ENCODE peak calls at places on chromosomes 1 and 21, in five cellular contexts. Q, D, I, F and J are unnamed samples.

GRCh38 chr21:38095220-38095619 is 161.6 kb upstream of the KCNJ15 start:
- DNase-seq in F (no peak), D (no peak), I (no peak), Q (peak; percentile 38), J (no peak)

GRCh38 chr1:91311672-91312071 is 93.0 kb downstream of the HFM1 start:
- DNase-seq in F (no peak), D (no peak), I (no peak), Q (no peak), J (no peak)

GRCh38 chr1:24724345-24725208 is 20.7 kb upstream of the CLIC4 start:
- DNase-seq in I (peak; percentile 42), Q (peak; percentile 80), F (no peak), D (no peak), J (peak; percentile 40)

GRCh38 chr1:8567146-8567545 is 249.2 kb downstream of the SLC45A1 start:
- DNase-seq in D (no peak), F (no peak), Q (no peak), I (no peak), J (no peak)

GRCh38 chr1:174902531-174903099 is 97.1 kb upstream of the CACYBP start:
- DNase-seq in D (no peak), Q (no peak), F (no peak), I (peak; percentile 21), J (no peak)

GRCh38 chr1:181090653-181091126 is 2.2 kb downstream of the IER5 start:
- DNase-seq in Q (peak; percentile 59), D (peak; percentile 43), I (no peak), F (peak; percentile 18), J (no peak)

GRCh38 chr1:63329621-63330330 is 7.4 kb downstream of the FOXD3 start:
- DNase-seq in F (no peak), I (no peak), D (no peak), Q (no peak), J (no peak)

GRCh38 chr1:240611619-240612490 is at the start of gene GREM2:
- DNase-seq in Q (no peak), I (peak; percentile 74), D (peak; percentile 51), F (no peak), J (peak; percentile 85)

GRCh38 chr1:185853739-185854138 is 119.5 kb downstream of the HMCN1 start:
- DNase-seq in I (no peak), D (no peak), F (no peak), Q (no peak), J (no peak)

GRCh38 chr1:223717695-223718363 is 5.5 kb downstream of the CAPN2 start:
- DNase-seq in I (peak; percentile 4), F (no peak), Q (no peak), D (no peak), J (no peak)

GRCh38 chr1:41366428-41367101 is 5.3 kb downstream of the FOXO6 start:
- DNase-seq in F (no peak), Q (no peak), I (peak; percentile 69), D (peak; percentile 58), J (peak; percentile 48)

GRCh38 chr1:209926045-209926444 is 12.0 kb upstream of the SYT14 start:
- DNase-seq in I (no peak), D (no peak), Q (no peak), F (no peak), J (no peak)

GRCh38 chr21:42566524-42567180 is 53.0 kb downstream of the SLC37A1 start:
- DNase-seq in D (no peak), F (no peak), I (no peak), Q (no peak), J (no peak)

GRCh38 chr1:207888647-207889046 is 22.3 kb downstream of the CD34 start:
- DNase-seq in D (no peak), F (no peak), I (no peak), Q (no peak), J (no peak)

GRCh38 chr1:78275456-78275855 is 215.3 kb upstream of the PTGFR start:
- DNase-seq in F (no peak), Q (no peak), D (no peak), I (no peak), J (no peak)

GRCh38 chr1:228723921-228724320 is 11.4 kb upstream of the RHOU start:
- DNase-seq in I (no peak), F (no peak), D (no peak), Q (no peak), J (no peak)

GRCh38 chr1:44919387-44919786 is 67.0 kb downstream of the EIF2B3 start:
- DNase-seq in F (no peak), I (no peak), D (no peak), Q (no peak), J (no peak)

GRCh38 chr1:39431927-39432326 is 59.5 kb upstream of the BMP8A start:
- DNase-seq in D (no peak), F (no peak), Q (no peak), I (no peak), J (no peak)

GRCh38 chr1:36576118-36576517 is 93.4 kb upstream of the CSF3R start:
- DNase-seq in F (peak; percentile 64), Q (peak; percentile 88), D (peak; percentile 86), I (peak; percentile 79), J (peak; percentile 88)

GRCh38 chr1:37137018-37137417 is 102.7 kb upstream of the GRIK3 start:
- DNase-seq in I (no peak), D (no peak), Q (no peak), F (no peak), J (no peak)

GRCh38 chr1:208100906-208101305 is 143.3 kb downstream of the PLXNA2 start:
- DNase-seq in Q (no peak), I (no peak), D (no peak), F (no peak), J (no peak)

GRCh38 chr1:2393471-2393877 is 1.8 kb downstream of the RER1 start:
- DNase-seq in D (no peak), F (no peak), I (peak; percentile 44), Q (no peak), J (no peak)

GRCh38 chr1:222582099-222582774 is 7.5 kb downstream of the TAF1A start:
- DNase-seq in I (no peak), Q (no peak), D (no peak), F (no peak), J (no peak)

GRCh38 chr1:174818951-174819350 is 180.8 kb upstream of the CACYBP start:
- DNase-seq in D (no peak), F (no peak), I (no peak), Q (no peak), J (no peak)

GRCh38 chr1:203717120-203717519 is 47.9 kb upstream of the LAX1 start:
- DNase-seq in D (no peak), Q (no peak), F (no peak), I (no peak), J (no peak)

DNA sequence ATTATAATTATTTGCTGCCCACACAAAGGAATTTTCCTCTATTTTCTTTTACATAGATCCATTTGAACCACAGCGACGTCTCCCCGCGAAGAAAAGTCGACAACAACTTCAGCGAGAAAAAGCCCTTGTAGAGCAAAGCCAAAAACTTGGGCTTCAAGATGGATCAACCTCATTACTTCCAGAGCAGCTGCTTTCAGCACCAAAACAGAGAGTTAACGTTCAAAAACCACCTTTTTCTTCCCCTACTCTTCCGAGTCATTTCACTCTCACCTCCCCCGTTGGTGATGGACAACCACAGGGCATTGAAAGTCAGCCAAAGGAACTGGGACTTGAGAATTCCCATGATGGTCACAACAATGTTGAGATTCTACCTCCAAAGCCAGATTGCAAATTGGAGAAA is 7.2 kb downstream of the GORAB start:
- DNase-seq in F (no peak), D (no peak), I (no peak), Q (no peak), J (no peak)
- H3K79me2 ChIP-seq in F (peaks cover 27% of the 10 kb centered on the region), D (peaks cover 47% of the 10 kb centered on the region), I (peaks cover 41% of the 10 kb centered on the region), Q (peaks cover 6% of the 10 kb centered on the region), J (peaks cover 46% of the 10 kb centered on the region)

DNA sequence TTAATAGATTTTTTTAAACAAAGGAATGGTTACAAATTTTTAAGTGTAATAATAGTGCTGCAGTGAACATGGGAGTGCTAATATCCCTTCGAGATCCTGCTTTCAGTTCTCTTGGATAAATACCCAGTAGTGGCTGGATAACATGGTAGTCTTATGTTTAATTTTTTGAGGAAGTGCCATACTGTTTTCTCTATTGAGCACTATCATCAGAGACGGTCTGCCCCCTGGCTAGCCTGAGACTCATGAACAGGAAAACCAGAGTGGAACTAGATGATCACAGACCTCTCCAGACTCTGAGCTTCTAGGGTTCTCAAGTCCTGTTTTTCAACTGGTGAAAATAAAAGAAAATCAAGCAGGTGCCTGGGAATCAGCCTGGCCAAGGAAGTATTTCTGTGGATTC is 97.3 kb upstream of the MARK1 start:
- DNase-seq in D (no peak), F (no peak), Q (no peak), I (no peak), J (no peak)
- H3K4me3 ChIP-seq in D (no peak overlapping the region), F (no peak overlapping the region), Q (no peak overlapping the region), I (no peak overlapping the region), J (no peak overlapping the region)

GRCh38 chr1:86948212-86948611 is 33.8 kb downstream of the HS2ST1 start:
- DNase-seq in F (no peak), I (no peak), D (no peak), Q (no peak), J (no peak)
- H3K79me2 ChIP-seq in F (peaks cover 100% of the 10 kb centered on the region), I (peaks cover 94% of the 10 kb centered on the region), D (peaks cover 86% of the 10 kb centered on the region), Q (peaks cover 99% of the 10 kb centered on the region), J (peaks cover 100% of the 10 kb centered on the region)

DNA sequence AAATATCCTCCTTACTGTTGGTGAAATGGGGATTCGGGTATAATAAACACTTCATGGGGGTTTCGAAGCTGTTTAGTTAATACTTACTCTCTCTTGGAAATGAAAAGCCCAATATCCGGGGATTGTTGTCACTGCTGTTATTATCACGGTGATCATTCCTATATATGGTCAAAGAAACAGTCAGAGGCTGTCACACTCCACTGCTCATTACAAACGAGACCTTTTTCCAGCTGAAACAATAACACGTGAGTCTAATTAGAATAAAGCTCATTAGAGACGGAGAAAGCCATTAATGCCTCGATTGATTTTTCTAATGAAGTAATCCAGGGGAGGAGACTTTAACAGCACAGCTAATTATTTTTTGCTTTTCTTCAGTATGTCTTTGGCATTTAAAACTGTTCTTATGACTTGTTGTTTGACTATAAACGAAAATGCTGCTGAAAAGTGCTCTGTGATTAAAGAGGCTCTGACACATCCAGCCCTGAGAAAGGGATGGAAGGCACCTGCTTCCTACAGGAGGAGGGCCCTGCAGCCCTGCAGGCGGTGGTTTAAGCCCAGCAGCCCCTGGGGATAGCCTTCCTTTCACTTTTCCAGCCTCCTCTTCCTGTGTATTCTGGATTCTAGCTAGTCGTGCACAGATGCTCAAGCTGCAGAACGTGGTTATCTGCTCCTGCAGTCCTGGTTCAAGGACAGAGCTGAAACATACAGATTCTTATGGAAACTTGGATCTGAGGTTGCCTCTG is 143.6 kb downstream of the EDEM3 start:
- DNase-seq in D (no peak), I (no peak), Q (no peak), F (no peak), J (peak; percentile 70)
- H3K4me3 ChIP-seq in D (no peak overlapping the region), I (no peak overlapping the region), Q (no peak overlapping the region), F (no peak overlapping the region), J (no peak overlapping the region)

GRCh38 chr1:198272492-198272891 is 115.7 kb downstream of the NEK7 start:
- DNase-seq in F (no peak), I (no peak), Q (no peak), D (no peak), J (no peak)
- H3K79me2 ChIP-seq in F (no peaks in the 10 kb centered on the region), I (peaks cover 14% of the 10 kb centered on the region), Q (no peaks in the 10 kb centered on the region), D (peaks cover 81% of the 10 kb centered on the region), J (no peaks in the 10 kb centered on the region)